ENCODE peak calls at places on chromosomes 11 and 22, in eight cellular contexts. X, D, Q, Y, V, C, L and M are unnamed samples.

GRCh38 chr11:116701876-116702275 is 70.9 kb downstream of the BUD13 start:
- DNase-seq in X (no peak), D (no peak), Q (no peak), Y (no peak), V (no peak), C (no peak), L (no peak), M (no peak)

GRCh38 chr11:11400635-11401232 is 47.7 kb upstream of the CSNK2A3 start:
- DNase-seq in X (no peak), D (no peak), Q (no peak), Y (no peak), V (no peak), C (no peak), L (no peak), M (peak; percentile 19)

GRCh38 chr22:44930711-44931035 is 79.1 kb downstream of the PHF21B start:
- DNase-seq in X (no peak), D (no peak), Q (no peak), Y (no peak), V (no peak), C (no peak), L (no peak), M (no peak)

GRCh38 chr11:76709259-76709658 is 38.7 kb upstream of the LRRC32 start:
- DNase-seq in X (no peak), D (no peak), Q (no peak), Y (no peak), V (no peak), C (no peak), L (no peak), M (no peak)

GRCh38 chr22:30609260-30610185 is 2.5 kb downstream of the TCN2 start:
- DNase-seq in X (no peak), D (no peak), Q (peak; percentile 12), Y (no peak), V (no peak), C (peak; percentile 40), L (peak; percentile 86), M (peak; percentile 79)

GRCh38 chr22:46105494-46106278 is 44.6 kb upstream of the PPARA start:
- DNase-seq in X (no peak), D (no peak), Q (no peak), Y (no peak), V (no peak), C (no peak), L (peak; percentile 35), M (no peak)

GRCh38 chr11:59957094-59957493 is 6.7 kb upstream of the OOSP4A start:
- DNase-seq in X (no peak), D (no peak), Q (no peak), Y (no peak), V (no peak), C (no peak), L (no peak), M (no peak)

GRCh38 chr22:42973536-42973881 is 41.4 kb downstream of the PACSIN2 start:
- DNase-seq in X (no peak), D (no peak), Q (no peak), Y (no peak), V (no peak), C (no peak), L (no peak), M (no peak)

GRCh38 chr11:70496591-70497535 is 98.5 kb downstream of the CTTN start:
- DNase-seq in X (no peak), D (no peak), Q (no peak), Y (no peak), V (no peak), C (no peak), L (no peak), M (no peak)

GRCh38 chr22:44210721-44211120 is 30.0 kb downstream of the PARVG start:
- DNase-seq in X (no peak), D (no peak), Q (no peak), Y (no peak), V (no peak), C (no peak), L (peak; percentile 16), M (no peak)

GRCh38 chr11:65588199-65589054 is 7.2 kb downstream of the KCNK7 start:
- DNase-seq in X (peak; percentile 61), D (peak; percentile 72), Q (peak; percentile 71), Y (peak; percentile 66), V (no peak), C (no peak), L (peak; percentile 43), M (peak; percentile 51)

GRCh38 chr22:43262990-43263644 is 76.2 kb upstream of the TTLL12 start:
- DNase-seq in X (peak; percentile 8), D (peak; percentile 11), Q (no peak), Y (no peak), V (peak; percentile 15), C (no peak), L (no peak), M (peak; percentile 71)

GRCh38 chr11:18371279-18371678 is 23.1 kb upstream of the LDHA start:
- DNase-seq in X (no peak), D (no peak), Q (no peak), Y (no peak), V (no peak), C (no peak), L (no peak), M (no peak)

GRCh38 chr22:17431179-17431578 is 61.9 kb downstream of the CECR2 start:
- DNase-seq in X (no peak), D (no peak), Q (no peak), Y (no peak), V (no peak), C (no peak), L (no peak), M (peak; percentile 17)

GRCh38 chr22:47219789-47220188 is 457.3 kb downstream of the TBC1D22A start:
- DNase-seq in X (no peak), D (no peak), Q (no peak), Y (no peak), V (no peak), C (no peak), L (no peak), M (no peak)

GRCh38 chr11:118909619-118910308 is 16.0 kb downstream of the BCL9L start:
- DNase-seq in X (no peak), D (no peak), Q (no peak), Y (peak; percentile 11), V (no peak), C (no peak), L (no peak), M (no peak)

GRCh38 chr11:63680842-63681207 is 475 bp upstream of the RTN3 start:
- DNase-seq in X (no peak), D (peak; percentile 21), Q (no peak), Y (peak; percentile 77), V (no peak), C (no peak), L (no peak), M (peak; percentile 14)

GRCh38 chr11:34308049-34308692 is 49.6 kb downstream of the ABTB2 start:
- DNase-seq in X (no peak), D (no peak), Q (no peak), Y (no peak), V (no peak), C (no peak), L (peak; percentile 30), M (no peak)

GRCh38 chr11:9760180-9760550 is 96.3 kb downstream of the SWAP70 start:
- DNase-seq in X (no peak), D (no peak), Q (no peak), Y (no peak), V (no peak), C (peak; percentile 52), L (peak; percentile 87), M (no peak)

GRCh38 chr22:42131562-42131961 is 952 bp upstream of the CYP2D6 start:
- DNase-seq in X (no peak), D (no peak), Q (no peak), Y (no peak), V (no peak), C (no peak), L (no peak), M (no peak)

GRCh38 chr22:45163074-45163416 is 680 bp upstream of the NUP50 start:
- DNase-seq in X (peak; percentile 39), D (no peak), Q (no peak), Y (peak; percentile 41), V (no peak), C (no peak), L (peak; percentile 34), M (no peak)

GRCh38 chr11:84714316-84714780 is 912.8 kb downstream of the DLG2 start:
- DNase-seq in X (no peak), D (no peak), Q (no peak), Y (peak; percentile 33), V (no peak), C (no peak), L (no peak), M (no peak)

GRCh38 chr11:63682045-63682915 is 980 bp downstream of the RTN3 start:
- DNase-seq in X (no peak), D (no peak), Q (no peak), Y (peak; percentile 59), V (no peak), C (no peak), L (peak; percentile 30), M (no peak)

GRCh38 chr11:8356216-8356615 is 92.5 kb upstream of the LMO1 start:
- DNase-seq in X (no peak), D (no peak), Q (no peak), Y (no peak), V (no peak), C (no peak), L (no peak), M (no peak)

GRCh38 chr22:30127749-30128166 is 47.5 kb downstream of the HORMAD2 start:
- DNase-seq in X (no peak), D (no peak), Q (no peak), Y (no peak), V (no peak), C (no peak), L (peak; percentile 44), M (no peak)

GRCh38 chr22:44870021-44870420 is 117.6 kb downstream of the ARHGAP8 start:
- DNase-seq in X (no peak), D (no peak), Q (no peak), Y (no peak), V (no peak), C (no peak), L (no peak), M (no peak)

GRCh38 chr11:122981388-122982264 is at the start of gene BSX:
- DNase-seq in X (peak; percentile 41), D (peak; percentile 49), Q (peak; percentile 57), Y (peak; percentile 27), V (peak; percentile 10), C (no peak), L (no peak), M (peak; percentile 54)

GRCh38 chr11:77207618-77208313 is 79.7 kb downstream of the MYO7A start:
- DNase-seq in X (no peak), D (no peak), Q (no peak), Y (no peak), V (no peak), C (no peak), L (no peak), M (no peak)

GRCh38 chr11:116828632-116829524 is 829 bp upstream of the APOC3 start:
- DNase-seq in X (no peak), D (no peak), Q (no peak), Y (peak; percentile 29), V (no peak), C (no peak), L (no peak), M (no peak)

GRCh38 chr22:35392357-35392756 is 7.6 kb upstream of the MCM5 start:
- DNase-seq in X (no peak), D (no peak), Q (no peak), Y (no peak), V (no peak), C (no peak), L (no peak), M (no peak)

GRCh38 chr11:128772814-128773213 is 78.9 kb downstream of the FLI1 start:
- DNase-seq in X (peak; percentile 29), D (no peak), Q (no peak), Y (no peak), V (peak; percentile 31), C (no peak), L (no peak), M (no peak)

GRCh38 chr11:68567553-68567952 is 107.0 kb downstream of the PPP6R3 start:
- DNase-seq in X (no peak), D (no peak), Q (no peak), Y (no peak), V (no peak), C (no peak), L (no peak), M (no peak)

GRCh38 chr11:111571829-111572501 is 30.3 kb upstream of the SIK2 start:
- DNase-seq in X (no peak), D (no peak), Q (no peak), Y (no peak), V (no peak), C (no peak), L (no peak), M (no peak)

GRCh38 chr11:120339394-120339890 is 3.2 kb downstream of the ARHGEF12 start:
- DNase-seq in X (no peak), D (no peak), Q (no peak), Y (no peak), V (no peak), C (no peak), L (peak; percentile 30), M (peak; percentile 84)